ENCODE peak calls at places on chromosomes 16 and 17, in six cellular contexts. P is foreskin fibroblast, J is GM13977, L is fibroblast of lung, Z is progenitor cell of endocrine pancreas, R is neural crest cell. Q is an unnamed sample.
A peak's percentile ranks its signal among the peaks of the same experiment; 100 is the strongest.

GRCh38 chr16:28100810-28101532 is 37.5 kb upstream of the GSG1L start:
- DNase-seq in P (no peak), J (no peak), R (no peak), Z (no peak), L (no peak), Q (no peak)

GRCh38 chr17:42098747-42099399 is 600 bp upstream of the ZNF385C start:
- DNase-seq in L (no peak), Z (no peak), P (no peak), R (no peak), J (no peak), Q (no peak)

GRCh38 chr17:12485361-12485911 is 180.3 kb upstream of the MYOCD start:
- DNase-seq in L (no peak), R (no peak), P (no peak), J (no peak), Z (no peak), Q (no peak)

GRCh38 chr17:9566067-9566466 is 9.6 kb downstream of the STX8 start:
- DNase-seq in L (no peak), R (no peak), Z (no peak), P (no peak), J (no peak), Q (no peak)

GRCh38 chr16:56617212-56618085 is 8.1 kb upstream of the MT1E start:
- DNase-seq in J (no peak), L (peak; percentile 78), R (no peak), P (peak; percentile 90), Z (peak; percentile 26), Q (no peak)

GRCh38 chr16:81469710-81470481 is 25.3 kb downstream of the CMIP start:
- DNase-seq in R (no peak), Z (no peak), L (no peak), P (no peak), J (peak; percentile 70), Q (peak; percentile 74)

GRCh38 chr17:19284005-19284959 is 47.1 kb downstream of the EPN2 start:
- DNase-seq in L (no peak), R (no peak), Z (no peak), J (peak; percentile 84), P (no peak), Q (peak; percentile 82)

GRCh38 chr17:19412984-19413383 is 2.0 kb downstream of the RNF112 start:
- DNase-seq in P (no peak), L (no peak), R (no peak), Z (no peak), J (no peak), Q (no peak)

GRCh38 chr17:57236686-57237299 is 19.5 kb upstream of the MSI2 start:
- DNase-seq in R (no peak), L (no peak), P (no peak), Z (no peak), J (no peak), Q (no peak)

GRCh38 chr17:40323731-40324650 is 15.0 kb downstream of the RARA start:
- DNase-seq in J (no peak), L (peak; percentile 71), Z (no peak), R (no peak), P (peak; percentile 72), Q (no peak)

GRCh38 chr16:89000207-89000959 is 23.4 kb upstream of the CBFA2T3 start:
- DNase-seq in L (no peak), Z (no peak), J (no peak), R (no peak), P (no peak), Q (no peak)

GRCh38 chr16:53159781-53160436 is 105.1 kb downstream of the CHD9 start:
- DNase-seq in P (peak; percentile 72), R (no peak), J (peak; percentile 34), Z (no peak), L (peak; percentile 74), Q (peak; percentile 38)

GRCh38 chr17:50559674-50560184 is 786 bp upstream of the CACNA1G start:
- DNase-seq in R (peak; percentile 37), Z (no peak), P (peak; percentile 82), J (peak; percentile 76), L (peak; percentile 44), Q (peak; percentile 62)

GRCh38 chr17:67353161-67353560 is 13.2 kb downstream of the PSMD12 start:
- DNase-seq in P (no peak), Z (no peak), R (no peak), J (no peak), L (no peak), Q (no peak)

GRCh38 chr17:68035131-68035522 is 408 bp upstream of the KPNA2 start:
- DNase-seq in J (no peak), P (peak; percentile 98), Z (peak; percentile 73), L (no peak), R (peak; percentile 83), Q (no peak)

GRCh38 chr16:3282103-3282746 is 1.1 kb upstream of the ZNF263 start:
- DNase-seq in P (no peak), J (no peak), L (no peak), R (no peak), Z (peak; percentile 43), Q (no peak)

GRCh38 chr17:78341559-78342437 is 18.1 kb downstream of the SOCS3 start:
- DNase-seq in R (peak; percentile 44), L (peak; percentile 86), Z (peak; percentile 66), J (peak; percentile 62), P (peak; percentile 96), Q (peak; percentile 72)

GRCh38 chr17:48179071-48179945 is 71.7 kb downstream of the SNX11 start:
- DNase-seq in L (no peak), P (no peak), Z (no peak), J (no peak), R (no peak), Q (no peak)

GRCh38 chr17:48180842-48181241 is 73.3 kb downstream of the SNX11 start:
- DNase-seq in P (no peak), L (no peak), Z (no peak), J (no peak), R (no peak), Q (no peak)

GRCh38 chr17:48178327-48178726 is 70.8 kb downstream of the SNX11 start:
- DNase-seq in P (no peak), Z (no peak), R (no peak), J (no peak), L (no peak), Q (no peak)

GRCh38 chr17:48184721-48185120 is 77.2 kb downstream of the SNX11 start:
- DNase-seq in J (no peak), L (no peak), R (no peak), Z (no peak), P (no peak), Q (no peak)

DNA sequence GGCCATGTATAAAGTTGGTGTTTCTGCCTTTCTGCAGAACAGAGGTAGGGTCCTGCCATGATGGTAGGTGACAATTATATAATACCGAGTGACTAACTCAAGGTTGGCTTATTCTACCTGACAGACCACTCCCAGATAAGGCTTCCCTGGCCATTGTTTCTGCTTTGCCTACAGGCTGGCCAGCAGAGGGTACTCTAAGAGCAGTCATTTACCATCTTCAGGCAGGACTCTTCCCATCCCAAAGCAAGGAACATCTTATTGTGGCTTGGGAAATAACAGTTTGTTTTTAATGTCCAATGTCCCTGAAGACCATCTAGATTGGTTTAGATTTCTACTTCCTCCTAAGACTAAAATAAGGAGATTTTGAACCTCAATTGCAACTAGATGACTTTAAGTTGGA is 74.1 kb downstream of the SNX11 start:
- DNase-seq in L (peak; percentile 25), P (peak; percentile 57), J (no peak), R (no peak), Z (no peak), Q (no peak)
- TF ChIP-seq CTCF in L (peak; percentile 34), P (peak; percentile 46), J (peak; percentile 13), R (peak; percentile 52), Z (peak; percentile 48), Q (peak; percentile 11)

GRCh38 chr16:4760221-4760910 is 6.6 kb downstream of the ZNF500 start:
- DNase-seq in L (no peak), Z (no peak), R (no peak), P (no peak), J (no peak), Q (no peak)
- TF ChIP-seq CTCF in L (no peak), Z (no peak), R (no peak), P (no peak), J (no peak), Q (no peak)

DNA sequence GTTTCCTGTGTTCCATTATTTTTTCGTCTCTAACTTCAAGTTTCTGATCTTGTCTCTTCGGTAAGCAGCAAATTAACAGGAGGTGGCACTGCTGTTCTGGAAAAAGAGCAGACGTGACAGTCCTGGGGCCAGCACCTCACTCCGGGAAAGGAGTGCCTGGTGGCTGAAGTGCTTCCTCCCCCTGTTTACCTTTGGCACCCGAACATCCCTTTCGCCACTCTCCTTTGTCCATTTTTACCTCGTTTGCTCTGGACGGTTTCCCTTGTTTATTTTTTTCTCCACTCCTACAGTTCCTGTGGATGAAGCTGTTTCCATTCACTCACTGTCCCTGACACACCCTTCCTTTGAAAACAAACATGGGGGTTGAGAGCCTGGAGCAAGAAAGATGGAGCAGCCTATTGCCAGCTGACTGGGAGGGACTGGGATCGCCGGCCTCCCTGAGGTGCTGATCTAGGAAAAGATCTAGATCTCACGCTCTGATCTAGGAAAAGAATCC is 12.6 kb downstream of the SAP30BP start:
- DNase-seq in R (no peak), J (no peak), P (peak; percentile 51), Z (no peak), L (no peak), Q (no peak)
- TF ChIP-seq CTCF in R (no peak), J (no peak), P (peak; percentile 9), Z (no peak), L (no peak), Q (no peak)

GRCh38 chr17:28896884-28897768 is at the start of gene FLOT2:
- DNase-seq in L (peak; percentile 52), J (peak; percentile 68), Z (peak; percentile 53), P (peak; percentile 73), R (peak; percentile 53), Q (peak; percentile 67)
- TF ChIP-seq CTCF in L (peak; percentile 29), J (peak; percentile 20), Z (peak; percentile 40), P (peak; percentile 34), R (peak; percentile 37), Q (no peak)

GRCh38 chr16:70738083-70738977 is 52.5 kb upstream of the MTSS2 start:
- DNase-seq in L (peak; percentile 96), P (peak; percentile 92), R (peak; percentile 6), Z (no peak), J (peak; percentile 55), Q (no peak)
- TF ChIP-seq CTCF in L (peak; percentile 90), P (peak; percentile 91), R (peak; percentile 65), Z (peak; percentile 40), J (peak; percentile 49), Q (peak; percentile 14)

DNA sequence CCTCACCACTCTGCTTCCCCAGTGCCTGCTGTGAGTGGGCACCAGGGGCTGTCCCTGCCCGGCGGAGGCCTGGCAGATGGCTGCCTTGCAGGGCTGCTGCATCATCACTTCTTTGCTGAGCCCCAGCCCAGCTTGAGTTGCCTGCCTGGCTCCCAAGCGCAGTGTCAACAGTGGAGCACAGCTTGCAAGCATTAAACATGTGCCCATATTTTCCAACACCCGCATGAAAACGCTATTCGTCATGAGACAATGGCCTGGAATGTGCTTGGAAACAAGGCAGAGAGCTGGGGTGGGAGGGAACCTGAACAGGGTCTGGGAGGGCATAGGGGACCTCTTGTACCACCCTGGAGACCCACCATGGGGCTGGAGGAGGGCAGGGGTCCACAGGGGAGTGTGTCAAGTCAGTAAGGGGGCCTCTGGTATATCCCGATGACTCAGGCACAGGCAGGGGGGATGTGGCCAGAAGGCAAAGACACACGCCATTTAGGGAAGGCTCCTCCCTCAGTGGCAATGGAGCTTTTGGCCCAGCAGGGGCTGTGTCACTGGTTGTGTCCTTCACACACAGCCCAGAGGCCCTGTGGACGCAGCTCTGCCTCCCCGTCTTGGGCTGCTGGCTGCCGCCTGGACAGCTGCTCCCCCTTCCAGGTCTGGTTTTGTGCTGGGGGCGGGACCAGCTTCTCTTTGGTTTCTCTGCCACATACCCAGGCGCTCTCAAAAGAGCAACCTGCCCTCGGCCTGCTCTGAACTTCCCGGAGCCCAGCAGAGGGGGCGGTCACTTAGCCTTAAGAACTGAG is 17.4 kb upstream of the MTSS2 start:
- DNase-seq in Z (no peak), J (no peak), R (peak; percentile 40), P (peak; percentile 97), L (peak; percentile 94), Q (no peak)
- TF ChIP-seq CTCF in Z (peak; percentile 35), J (no peak), R (peak; percentile 49), P (peak; percentile 55), L (peak; percentile 57), Q (no peak)

Q was measured in GM20000.